ENCODE peak calls at places on chromosomes 6 and 20, in five cellular contexts. U, B, M, N and Q are unnamed samples.

GRCh38 chr6:8506123-8506522 is 70.8 kb upstream of the SLC35B3 start:
- DNase-seq in U (no peak), N (no peak), M (no peak), B (no peak), Q (no peak)

GRCh38 chr6:159594106-159594749 is 98.8 kb downstream of the SOD2 start:
- DNase-seq in U (no peak), B (no peak), N (peak), M (no peak), Q (no peak)

GRCh38 chr6:42746452-42747400 is 823 bp upstream of the TBCC start:
- DNase-seq in B (peak), U (peak), M (peak), N (peak), Q (peak)

GRCh38 chr20:16647875-16648597 is 74.8 kb upstream of the KIF16B start:
- DNase-seq in U (no peak), N (no peak), M (no peak), B (no peak), Q (no peak)

GRCh38 chr6:117555262-117555849 is 47.0 kb downstream of the GOPC start:
- DNase-seq in U (no peak), M (no peak), B (no peak), N (peak), Q (no peak)

GRCh38 chr6:28446818-28447511 is 3.7 kb upstream of the ZSCAN23 start:
- DNase-seq in M (no peak), B (no peak), N (no peak), U (no peak), Q (peak)

GRCh38 chr20:6162239-6162638 is 39.4 kb upstream of the FERMT1 start:
- DNase-seq in M (no peak), N (peak), U (peak), B (no peak), Q (no peak)

GRCh38 chr20:48631114-48632016 is 196.4 kb downstream of the PREX1 start:
- DNase-seq in M (no peak), U (no peak), B (no peak), N (no peak), Q (no peak)

GRCh38 chr6:33794910-33795615 is 6.1 kb upstream of the LEMD2 start:
- DNase-seq in M (no peak), N (no peak), B (no peak), U (no peak), Q (peak)

GRCh38 chr6:95693108-95693507 is 115.8 kb downstream of the MANEA start:
- DNase-seq in U (no peak), B (no peak), M (no peak), N (peak), Q (no peak)

GRCh38 chr6:158654960-158655485 is 5.2 kb downstream of the SYTL3 start:
- DNase-seq in N (no peak), U (peak), B (no peak), M (no peak), Q (no peak)

GRCh38 chr20:34948030-34948429 is 7.6 kb downstream of the GSS start:
- DNase-seq in N (peak), B (no peak), U (no peak), M (no peak), Q (no peak)

GRCh38 chr20:64050261-64051032 is 1.0 kb upstream of the SOX18 start:
- DNase-seq in N (no peak), U (no peak), B (no peak), M (no peak), Q (no peak)

GRCh38 chr6:5116243-5116991 is 31.3 kb downstream of the PPP1R3G start:
- DNase-seq in M (no peak), B (no peak), N (no peak), U (no peak), Q (no peak)

GRCh38 chr20:39886650-39887190 is 802.3 kb downstream of the MAFB start:
- DNase-seq in N (no peak), M (no peak), B (no peak), U (peak), Q (no peak)